ENCODE peak calls at places on chromosomes 5 and 9, in four cellular contexts. J, Z, E and K are unnamed samples.
A peak's percentile ranks its signal among the peaks of the same experiment; 100 is the strongest.

GRCh38 chr9:98306384-98307145 is 51.1 kb upstream of the TBC1D2 start:
- DNase-seq in E (no peak), J (no peak), Z (no peak), K (no peak)

GRCh38 chr9:72140582-72140981 is 8.7 kb upstream of the GDA start:
- DNase-seq in J (no peak), E (no peak), Z (no peak), K (no peak)

GRCh38 chr9:91900057-91900816 is 49.8 kb downstream of the ROR2 start:
- DNase-seq in E (peak; percentile 38), J (no peak), Z (peak; percentile 78), K (no peak)

GRCh38 chr9:137380606-137381005 is 42.4 kb downstream of the EXD3 start:
- DNase-seq in Z (no peak), J (no peak), E (no peak), K (no peak)

GRCh38 chr9:105994970-105995369 is 300.6 kb downstream of the TMEM38B start:
- DNase-seq in J (no peak), Z (no peak), E (no peak), K (no peak)

GRCh38 chr9:38388283-38389223 is 3.9 kb upstream of the ALDH1B1 start:
- DNase-seq in E (no peak), Z (no peak), J (no peak), K (peak; percentile 21)

GRCh38 chr5:169223595-169223953 is 77.4 kb downstream of the SLIT3 start:
- DNase-seq in E (no peak), Z (no peak), J (no peak), K (no peak)

GRCh38 chr5:6135977-6136376 is 242.4 kb downstream of the MED10 start:
- DNase-seq in Z (no peak), J (no peak), E (no peak), K (no peak)

GRCh38 chr9:114224247-114224610 is 68.9 kb downstream of the COL27A1 start:
- DNase-seq in J (peak; percentile 65), Z (no peak), E (peak; percentile 34), K (no peak)

GRCh38 chr5:15718411-15719178 is 218.6 kb downstream of the FBXL7 start:
- DNase-seq in Z (no peak), J (peak; percentile 30), E (no peak), K (no peak)

DNA sequence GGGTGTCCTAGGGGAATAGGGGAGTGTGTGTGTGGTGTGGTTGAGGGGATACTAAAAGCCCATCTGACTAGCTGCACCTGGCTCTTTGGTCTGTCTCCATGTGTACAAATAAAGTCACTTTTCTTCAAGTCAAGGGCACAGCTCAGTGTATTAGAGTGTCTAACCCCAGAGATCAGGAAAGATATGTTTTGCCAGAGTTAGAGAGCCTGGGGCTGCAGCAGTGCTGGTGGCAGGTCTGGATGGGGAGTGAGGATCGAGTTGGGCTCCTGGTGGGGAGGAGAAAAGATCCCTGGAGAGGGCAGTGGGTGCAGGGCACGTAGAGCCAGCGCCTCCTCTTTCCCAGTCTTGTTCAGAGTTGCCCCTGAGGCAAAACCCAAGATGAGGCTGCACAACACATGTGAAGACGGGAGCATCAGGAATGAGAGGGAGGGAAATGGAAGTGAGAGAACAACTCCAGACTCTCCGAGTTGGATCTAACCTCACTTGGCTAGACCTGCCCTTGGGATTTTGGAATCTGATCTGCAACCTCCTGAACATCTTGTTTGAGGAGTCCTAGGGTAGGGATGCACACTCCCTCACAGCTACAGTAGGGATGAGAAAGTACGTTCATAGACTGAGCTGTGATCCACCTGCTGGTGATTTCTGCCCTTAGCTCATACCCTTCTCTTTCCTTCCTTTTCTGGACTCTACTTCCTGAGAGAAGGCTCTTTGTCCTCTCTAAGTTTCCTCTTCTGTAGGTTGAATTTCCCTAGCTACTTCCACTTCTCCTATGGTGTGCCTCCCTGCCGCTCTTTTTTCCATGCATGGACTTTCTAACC is 309.9 kb downstream of the ZSWIM6 start:
- DNase-seq in E (no peak), Z (no peak), J (no peak), K (no peak)
- TF ChIP-seq CTCF in E (peak; percentile 14), Z (no peak), J (peak; percentile 21), K (no peak)

GRCh38 chr9:88923653-88924284 is 67.5 kb upstream of the S1PR3 start:
- DNase-seq in Z (no peak), J (no peak), E (no peak), K (no peak)
- H3K4me3 ChIP-seq in Z (no peak overlapping the region), J (no peak overlapping the region), E (no peak overlapping the region), K (no peak overlapping the region)

GRCh38 chr5:139684881-139685749 is 37.0 kb downstream of the CXXC5 start:
- DNase-seq in J (no peak), E (peak; percentile 40), Z (no peak), K (no peak)
- TF ChIP-seq CTCF in J (peak; percentile 23), E (peak; percentile 42), Z (no peak), K (no peak)

GRCh38 chr9:110808599-110808980 is 140.0 kb downstream of the MUSK start:
- DNase-seq in Z (no peak), J (no peak), E (no peak), K (no peak)

GRCh38 chr9:110807956-110808598 is 139.5 kb downstream of the MUSK start:
- DNase-seq in J (peak; percentile 34), E (no peak), Z (no peak), K (no peak)

GRCh38 chr9:110814159-110814558 is 145.6 kb downstream of the MUSK start:
- DNase-seq in Z (no peak), E (no peak), J (no peak), K (no peak)

GRCh38 chr9:110810251-110810976 is 141.8 kb downstream of the MUSK start:
- DNase-seq in Z (no peak), E (no peak), J (no peak), K (no peak)

DNA sequence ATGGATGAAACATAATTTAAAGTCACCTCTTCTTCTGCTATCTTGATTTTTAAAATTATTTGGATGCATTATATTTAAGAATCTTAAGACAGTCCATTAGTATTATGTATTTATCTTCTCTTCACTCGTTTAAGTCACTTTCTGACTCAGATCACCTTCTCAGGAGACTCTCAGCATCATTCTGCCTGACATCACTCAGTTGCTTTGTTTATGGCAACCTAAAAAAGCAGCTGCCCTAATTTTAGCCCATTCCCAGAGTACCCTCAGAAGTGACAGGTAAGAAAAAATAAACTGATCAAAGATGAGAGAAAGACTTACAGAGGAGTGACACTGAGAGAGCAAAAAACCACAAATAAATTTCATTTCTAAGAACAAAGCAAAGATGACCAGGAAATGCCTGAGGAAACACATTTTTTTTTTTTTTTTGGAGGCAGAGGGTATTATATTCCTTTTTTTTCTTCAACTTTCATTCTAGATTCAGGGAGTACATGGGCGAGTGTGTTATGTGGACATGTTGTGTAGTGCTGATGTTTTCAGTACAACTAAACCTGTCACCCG is 140.5 kb downstream of the MUSK start:
- DNase-seq in J (no peak), Z (no peak), E (no peak), K (no peak)
- H3K4me3 ChIP-seq in J (no peak overlapping the region), Z (no peak overlapping the region), E (no peak overlapping the region), K (no peak overlapping the region)

GRCh38 chr9:9790216-9790872 is 822.5 kb downstream of the PTPRD start:
- DNase-seq in J (peak; percentile 51), Z (peak; percentile 64), E (peak; percentile 69), K (no peak)
- TF ChIP-seq CTCF in J (peak; percentile 75), Z (peak; percentile 36), E (peak; percentile 88), K (no peak)

GRCh38 chr5:10306806-10307205 is 896 bp downstream of the CMBL start:
- DNase-seq in J (no peak), E (no peak), Z (no peak), K (no peak)
- H3K4me3 ChIP-seq in J (peak overlapping the region; percentile 58), E (peak overlapping the region; percentile 71), Z (no peak overlapping the region), K (no peak overlapping the region)

GRCh38 chr5:35926389-35927051 is 11.9 kb downstream of the CAPSL start:
- DNase-seq in E (peak; percentile 76), Z (peak; percentile 74), J (peak; percentile 55), K (no peak)
- TF ChIP-seq CTCF in E (peak; percentile 78), Z (peak; percentile 78), J (peak; percentile 79), K (no peak)

GRCh38 chr9:93250185-93250584 is 66.2 kb downstream of the WNK2 start:
- DNase-seq in E (no peak), Z (no peak), J (no peak), K (no peak)
- H3K4me3 ChIP-seq in E (no peak overlapping the region), Z (no peak overlapping the region), J (no peak overlapping the region), K (no peak overlapping the region)

DNA sequence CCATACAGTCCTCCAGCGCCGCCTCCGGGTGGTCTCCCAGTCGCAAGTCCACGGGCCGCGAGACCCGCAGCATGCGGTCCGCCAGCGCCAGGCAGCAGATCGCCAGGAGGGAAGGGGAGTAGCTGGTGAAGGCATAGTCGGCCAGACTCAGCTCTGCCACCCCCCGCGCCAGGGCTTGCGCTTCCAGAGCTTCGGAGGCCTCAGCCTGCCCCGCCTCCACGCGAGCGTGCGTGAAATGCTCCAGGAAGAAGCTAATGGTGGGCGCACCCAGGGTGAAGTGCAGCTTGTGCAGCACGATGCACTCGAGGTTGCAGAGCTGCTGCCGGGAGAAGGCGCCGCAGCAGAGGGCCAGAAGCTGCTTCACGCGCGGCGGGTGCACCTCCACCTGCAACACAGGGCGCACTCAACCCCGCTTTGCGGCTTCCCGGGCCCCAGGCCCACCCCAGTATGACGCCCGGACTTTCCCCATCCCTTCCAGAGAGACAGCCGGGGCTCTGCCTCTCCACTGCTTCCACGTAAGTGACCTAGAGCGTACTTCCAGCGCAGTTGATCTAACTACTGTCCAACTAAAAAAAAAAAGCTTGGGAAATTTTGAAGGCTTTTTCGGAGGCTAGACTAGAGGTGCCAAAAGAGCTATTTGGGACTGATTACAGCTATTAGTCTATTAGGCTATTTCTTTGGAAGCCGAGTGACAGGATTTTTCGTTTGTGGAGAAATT is 1.8 kb downstream of the CCNO start:
- DNase-seq in J (peak; percentile 49), E (peak; percentile 52), Z (peak; percentile 46), K (no peak)
- TF ChIP-seq CTCF in J (no peak), E (no peak), Z (no peak), K (no peak)